ENCODE peak calls at places on chromosomes 16 and 17, in four cellular contexts. One of them, this sample, is unnamed.

GRCh38 chr17:45813051-45813731 is 29.1 kb downstream of the CRHR1 start:
- DNase-seq in H1: peak
- DNase-seq in HepG2: no peak
- DNase-seq in K562: peak
- DNase-seq in this sample: no peak

GRCh38 chr17:51372345-51373004 is 112.1 kb downstream of the UTP18 start:
- DNase-seq in H1: no peak
- DNase-seq in K562: peak
- DNase-seq in HepG2: peak
- DNase-seq in this sample: peak

GRCh38 chr17:9162275-9162985 is 141.1 kb downstream of the NTN1 start:
- DNase-seq in H1: peak
- DNase-seq in K562: peak
- DNase-seq in HepG2: no peak
- DNase-seq in this sample: no peak

GRCh38 chr16:48881272-48881671 is 271.3 kb upstream of the N4BP1 start:
- DNase-seq in HepG2: no peak
- DNase-seq in K562: no peak
- DNase-seq in H1: no peak
- DNase-seq in this sample: no peak

GRCh38 chr16:159136-159849 is 6.5 kb upstream of the HBM start:
- DNase-seq in K562: no peak
- DNase-seq in HepG2: no peak
- DNase-seq in H1: no peak
- DNase-seq in this sample: no peak

GRCh38 chr17:31496097-31496496 is 104.6 kb downstream of the RAB11FIP4 start:
- DNase-seq in K562: no peak
- DNase-seq in H1: no peak
- DNase-seq in HepG2: no peak
- DNase-seq in this sample: no peak

GRCh38 chr16:17829826-17830225 is 359.1 kb upstream of the XYLT1 start:
- DNase-seq in K562: no peak
- DNase-seq in HepG2: no peak
- DNase-seq in H1: no peak
- DNase-seq in this sample: no peak

GRCh38 chr16:81524382-81524781 is 79.8 kb downstream of the CMIP start:
- DNase-seq in HepG2: no peak
- DNase-seq in K562: no peak
- DNase-seq in H1: no peak
- DNase-seq in this sample: no peak

GRCh38 chr16:3638916-3639644 is 15.4 kb upstream of the DNASE1 start:
- DNase-seq in H1: no peak
- DNase-seq in K562: no peak
- DNase-seq in HepG2: no peak
- DNase-seq in this sample: no peak

GRCh38 chr17:76273923-76274558 is 8.9 kb downstream of the UBALD2 start:
- DNase-seq in K562: no peak
- DNase-seq in H1: no peak
- DNase-seq in HepG2: no peak
- DNase-seq in this sample: no peak
- TF ChIP-seq JUN in K562: no peak
- TF ChIP-seq JUN in H1: no peak
- TF ChIP-seq JUN in HepG2: no peak
- TF ChIP-seq JUN in this sample: no peak

DNA sequence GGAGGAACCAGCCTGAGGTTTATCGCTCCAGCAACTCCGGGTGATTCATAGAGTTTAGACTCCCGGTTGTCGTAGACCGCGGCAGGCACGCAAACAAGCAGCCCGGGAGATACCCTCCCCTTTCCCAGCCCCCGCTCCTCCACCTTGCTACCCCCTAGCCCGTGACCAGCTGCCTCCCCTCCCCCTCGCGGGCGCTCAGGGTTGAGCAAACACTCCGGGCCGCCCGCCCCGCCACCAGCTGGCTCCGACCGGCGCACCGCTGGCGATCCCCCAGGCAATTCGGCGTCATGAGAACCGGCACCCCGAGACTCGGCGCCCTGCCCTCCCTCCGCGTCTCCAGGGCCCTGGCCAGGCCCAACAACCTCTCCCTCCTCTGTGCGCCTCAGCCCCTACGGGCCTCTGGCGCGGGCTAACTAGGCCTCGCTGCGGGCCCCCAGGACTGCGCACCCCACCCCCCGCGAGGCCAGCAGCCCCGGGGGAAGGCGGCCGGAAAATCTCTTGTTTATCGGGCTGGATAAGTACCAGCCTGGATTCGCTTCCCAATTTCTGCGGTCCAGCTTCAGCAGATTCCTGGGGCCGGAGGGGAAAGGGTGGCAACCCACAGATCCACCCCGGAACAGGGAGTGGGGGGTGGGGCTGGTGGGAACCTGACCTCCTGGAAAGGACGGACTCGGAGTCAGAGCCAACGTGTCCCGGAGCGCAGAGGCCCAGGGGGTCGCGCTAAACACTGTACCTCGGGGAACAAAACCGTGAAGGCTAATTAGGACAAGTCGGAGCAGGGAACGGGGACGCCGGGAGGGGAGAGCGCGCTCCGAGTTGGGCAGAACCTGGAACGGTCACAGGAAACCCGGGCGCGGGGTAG is 951 bp upstream of the GPRC5C start:
- DNase-seq in H1: no peak
- DNase-seq in K562: peak
- DNase-seq in HepG2: peak
- DNase-seq in this sample: no peak
- TF ChIP-seq POLR2A in H1: no peak
- TF ChIP-seq POLR2A in K562: no peak
- TF ChIP-seq POLR2A in HepG2: no peak
- TF ChIP-seq POLR2A in this sample: no peak

DNA sequence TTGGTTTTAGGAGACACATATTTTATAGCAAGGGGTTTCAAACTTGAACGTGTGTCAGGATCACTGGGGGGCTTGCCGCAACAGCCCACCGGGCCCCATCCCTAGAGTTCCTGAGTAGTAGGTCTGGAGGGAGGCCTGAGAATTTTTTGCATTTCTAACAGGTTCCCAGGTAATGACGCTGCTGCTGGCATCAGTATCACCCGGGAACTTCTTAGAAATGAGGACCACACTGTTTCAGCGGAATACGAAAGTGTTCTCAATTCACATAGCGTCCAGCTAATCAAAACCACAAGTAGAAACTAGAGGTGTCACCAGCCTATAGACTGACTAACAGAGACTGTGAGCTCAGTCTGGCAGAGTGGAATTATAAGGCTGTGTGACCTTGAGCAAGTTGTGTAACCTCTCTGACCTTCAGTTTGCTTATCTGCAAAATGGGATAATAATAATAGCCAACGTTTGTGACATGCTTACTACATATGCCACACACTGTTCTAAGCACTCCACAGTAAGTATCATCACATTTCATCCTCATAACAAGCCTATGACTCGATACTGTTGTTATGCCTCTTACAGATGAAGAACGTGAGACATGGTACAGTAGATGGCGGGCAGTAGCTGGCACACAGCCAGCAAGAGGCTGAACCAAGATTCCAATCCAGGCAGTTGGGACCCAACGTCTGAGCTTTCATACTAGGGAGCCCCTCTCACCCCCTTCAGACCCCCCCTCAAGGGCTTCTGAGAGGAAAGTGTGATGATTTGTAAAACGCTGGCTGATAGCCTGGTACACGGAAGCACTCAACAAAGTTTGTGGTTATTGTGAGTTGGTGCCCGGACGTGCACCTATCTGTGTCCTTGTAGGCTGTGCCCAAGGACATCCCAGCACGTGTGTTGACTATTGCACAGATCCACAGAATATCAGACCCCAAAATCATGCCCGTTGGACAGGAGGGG is 4.6 kb upstream of the ICAM2 start:
- DNase-seq in K562: no peak
- DNase-seq in H1: no peak
- DNase-seq in HepG2: no peak
- DNase-seq in this sample: peak
- H2AFZ ChIP-seq in K562: peak
- H2AFZ ChIP-seq in H1: no peak
- H2AFZ ChIP-seq in HepG2: no peak
- H2AFZ ChIP-seq in this sample: no peak

GRCh38 chr16:77273815-77274214 is 74.6 kb downstream of the SYCE1L start:
- DNase-seq in K562: no peak
- DNase-seq in HepG2: no peak
- DNase-seq in H1: no peak
- DNase-seq in this sample: no peak
- TF ChIP-seq JUN in K562: no peak
- TF ChIP-seq JUN in HepG2: no peak
- TF ChIP-seq JUN in H1: no peak
- TF ChIP-seq JUN in this sample: no peak

GRCh38 chr17:15971882-15972281 is 27.0 kb downstream of the ADORA2B start:
- DNase-seq in HepG2: no peak
- DNase-seq in K562: no peak
- DNase-seq in H1: no peak
- DNase-seq in this sample: no peak

GRCh38 chr17:15971108-15971507 is 26.2 kb downstream of the ADORA2B start:
- DNase-seq in K562: no peak
- DNase-seq in HepG2: no peak
- DNase-seq in H1: no peak
- DNase-seq in this sample: no peak

GRCh38 chr17:15966879-15967248 is 21.9 kb downstream of the ADORA2B start:
- DNase-seq in K562: peak
- DNase-seq in HepG2: peak
- DNase-seq in H1: no peak
- DNase-seq in this sample: no peak

GRCh38 chr17:15967706-15968399 is 22.9 kb downstream of the ADORA2B start:
- DNase-seq in HepG2: peak
- DNase-seq in K562: no peak
- DNase-seq in H1: no peak
- DNase-seq in this sample: no peak

DNA sequence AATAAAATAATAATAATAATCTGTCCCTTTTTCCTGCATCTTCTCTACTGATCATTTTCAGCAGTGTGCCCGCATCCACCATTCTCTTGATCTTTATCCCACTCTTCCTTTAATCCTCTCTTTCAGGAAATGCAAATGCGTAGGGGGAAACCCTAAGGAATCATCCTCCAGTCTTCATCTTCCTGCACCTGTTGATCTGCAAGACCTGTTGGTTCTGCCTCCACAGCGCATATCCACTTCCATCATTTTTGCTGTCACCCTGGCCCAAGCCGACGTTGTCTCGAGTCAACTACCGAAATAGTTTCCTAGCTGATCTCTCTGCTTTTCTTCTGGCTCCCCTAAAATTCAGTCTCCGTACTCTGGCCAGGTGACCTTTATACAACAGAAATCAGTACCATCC is 24.5 kb downstream of the ADORA2B start:
- DNase-seq in K562: no peak
- DNase-seq in H1: no peak
- DNase-seq in HepG2: no peak
- DNase-seq in this sample: no peak
- TF ChIP-seq POLR2A in K562: no peak
- TF ChIP-seq POLR2A in H1: no peak
- TF ChIP-seq POLR2A in HepG2: no peak
- TF ChIP-seq POLR2A in this sample: no peak

DNA sequence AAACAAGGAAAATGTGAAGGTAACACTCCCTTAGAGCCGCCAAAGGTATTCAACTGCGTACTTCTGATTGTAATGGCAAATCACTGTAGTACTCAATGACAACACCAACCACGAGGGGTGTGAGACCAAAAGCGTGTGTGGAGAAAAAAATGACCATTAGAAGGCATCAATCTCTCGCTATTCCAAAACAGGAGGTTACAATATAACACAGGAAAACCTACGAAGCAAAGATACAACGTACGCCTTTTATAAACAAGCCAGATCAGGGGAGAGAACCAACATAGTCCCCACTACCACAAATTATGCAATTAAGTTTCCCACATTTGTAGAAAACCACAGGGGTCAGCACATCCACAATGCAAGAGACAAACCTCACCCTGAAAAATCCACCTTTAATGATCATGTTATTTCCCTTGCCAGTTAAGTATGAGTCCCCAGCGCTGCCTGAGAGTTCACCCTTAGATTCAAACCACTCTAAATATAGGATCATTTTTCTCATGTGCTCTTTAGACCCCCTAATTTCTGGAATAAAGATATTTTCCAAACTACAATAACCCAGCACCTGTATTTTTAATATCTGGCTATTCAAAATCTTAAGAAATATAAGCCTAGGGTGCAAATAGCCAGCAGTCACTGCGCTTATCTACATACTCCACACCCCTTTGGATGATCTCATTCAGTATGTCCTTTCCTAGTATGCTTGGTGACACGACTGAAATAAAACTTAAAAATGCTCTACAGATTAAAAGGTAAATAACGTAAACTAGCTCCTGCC is 12.4 kb downstream of the TEX14 start:
- DNase-seq in K562: peak
- DNase-seq in H1: no peak
- DNase-seq in HepG2: peak
- DNase-seq in this sample: no peak
- H2AFZ ChIP-seq in K562: peak
- H2AFZ ChIP-seq in H1: no peak
- H2AFZ ChIP-seq in HepG2: peak
- H2AFZ ChIP-seq in this sample: no peak

This sample was measured in endothelial cell of umbilical vein.